ENCODE peak calls at places on chromosomes 11 and 22, in four cellular contexts. M, N, Q and O are unnamed samples.
A peak's percentile ranks its signal among the peaks of the same experiment; 100 is the strongest.

GRCh38 chr11:3849297-3849874 is 6.1 kb upstream of the STIM1 start:
- DNase-seq in M (peak; percentile 41), N (peak; percentile 57), Q (no peak), O (no peak)

GRCh38 chr11:27179334-27179733 is 138.7 kb downstream of the BBOX1 start:
- DNase-seq in M (no peak), N (no peak), Q (no peak), O (no peak)

GRCh38 chr22:41909290-41910049 is 5.4 kb downstream of the SHISA8 start:
- DNase-seq in M (no peak), Q (no peak), N (no peak), O (no peak)

GRCh38 chr11:100525635-100526034 is 161.5 kb upstream of the ARHGAP42 start:
- DNase-seq in N (no peak), Q (no peak), M (no peak), O (peak; percentile 65)

GRCh38 chr11:62420882-62421281 is 2.0 kb downstream of the SCGB1A1 start:
- DNase-seq in Q (no peak), M (no peak), N (no peak), O (no peak)

GRCh38 chr11:131664811-131665210 is 294.4 kb downstream of the NTM start:
- DNase-seq in N (no peak), Q (no peak), M (no peak), O (no peak)

GRCh38 chr22:49853981-49854791 is 542 bp downstream of the ZBED4 start:
- DNase-seq in N (peak; percentile 19), Q (no peak), M (no peak), O (no peak)

GRCh38 chr11:17519031-17519430 is 25.2 kb downstream of the USH1C start:
- DNase-seq in Q (no peak), N (no peak), M (no peak), O (no peak)

GRCh38 chr22:46572911-46573780 is 35.7 kb upstream of the CELSR1 start:
- DNase-seq in N (no peak), M (no peak), Q (no peak), O (no peak)

GRCh38 chr11:79179087-79179486 is 261.7 kb downstream of the TENM4 start:
- DNase-seq in Q (no peak), N (no peak), M (no peak), O (no peak)

GRCh38 chr22:45096256-45096907 is 67.3 kb upstream of the NUP50 start:
- DNase-seq in N (peak; percentile 58), Q (no peak), M (peak; percentile 37), O (peak; percentile 74)

GRCh38 chr11:45457649-45458048 is 171.5 kb upstream of the SYT13 start:
- DNase-seq in M (no peak), Q (no peak), N (no peak), O (no peak)

GRCh38 chr11:19697721-19698121 is 14.9 kb upstream of the NAV2 start:
- DNase-seq in Q (no peak), N (no peak), M (no peak), O (no peak)

GRCh38 chr11:1488575-1489180 is 2.1 kb upstream of the MOB2 start:
- DNase-seq in M (no peak), N (no peak), Q (no peak), O (no peak)

GRCh38 chr11:87173185-87174039 is 135.7 kb downstream of the TMEM135 start:
- DNase-seq in Q (no peak), N (no peak), M (peak; percentile 19), O (no peak)

GRCh38 chr11:28110108-28110838 is 2.1 kb downstream of the METTL15 start:
- DNase-seq in Q (peak; percentile 25), N (peak; percentile 69), M (peak; percentile 68), O (peak; percentile 73)

GRCh38 chr22:40593460-40594273 is 42.9 kb downstream of the MRTFA start:
- DNase-seq in M (peak; percentile 25), N (peak; percentile 9), Q (peak; percentile 68), O (no peak)

GRCh38 chr11:2518112-2518982 is 73.5 kb downstream of the KCNQ1 start:
- DNase-seq in Q (no peak), M (no peak), N (no peak), O (peak; percentile 5)

GRCh38 chr11:118437046-118437735 is 899 bp downstream of the KMT2A start:
- DNase-seq in N (peak; percentile 94), M (peak; percentile 10), Q (no peak), O (peak; percentile 54)

GRCh38 chr11:12673924-12674570 is at the start of gene TEAD1:
- DNase-seq in M (peak; percentile 84), Q (no peak), N (peak; percentile 98), O (peak; percentile 98)

DNA sequence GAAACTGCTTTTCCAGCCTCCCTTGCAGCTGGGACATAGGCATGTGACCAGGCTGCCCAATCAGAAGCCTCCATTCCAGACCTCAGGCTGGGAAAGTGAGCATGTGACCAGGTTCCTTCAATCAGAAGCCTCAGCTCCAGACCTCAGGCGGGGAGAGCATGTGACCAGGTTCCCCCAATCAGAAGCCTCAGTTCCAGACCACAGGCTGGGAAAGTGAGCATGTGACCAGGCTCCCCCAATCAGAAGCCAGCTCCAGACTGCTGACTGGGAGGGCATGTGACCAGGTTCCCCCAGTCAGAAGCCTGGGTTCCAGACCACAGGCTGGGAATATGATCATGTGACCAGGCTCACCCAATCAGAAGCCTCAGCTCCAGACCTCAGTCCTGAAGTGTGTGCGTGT is 11.7 kb upstream of the IL2RB start:
- DNase-seq in M (peak; percentile 18), Q (no peak), N (peak; percentile 65), O (no peak)
- TF ChIP-seq TCF7 in M (no peak), Q (no peak), N (no peak), O (no peak)

DNA sequence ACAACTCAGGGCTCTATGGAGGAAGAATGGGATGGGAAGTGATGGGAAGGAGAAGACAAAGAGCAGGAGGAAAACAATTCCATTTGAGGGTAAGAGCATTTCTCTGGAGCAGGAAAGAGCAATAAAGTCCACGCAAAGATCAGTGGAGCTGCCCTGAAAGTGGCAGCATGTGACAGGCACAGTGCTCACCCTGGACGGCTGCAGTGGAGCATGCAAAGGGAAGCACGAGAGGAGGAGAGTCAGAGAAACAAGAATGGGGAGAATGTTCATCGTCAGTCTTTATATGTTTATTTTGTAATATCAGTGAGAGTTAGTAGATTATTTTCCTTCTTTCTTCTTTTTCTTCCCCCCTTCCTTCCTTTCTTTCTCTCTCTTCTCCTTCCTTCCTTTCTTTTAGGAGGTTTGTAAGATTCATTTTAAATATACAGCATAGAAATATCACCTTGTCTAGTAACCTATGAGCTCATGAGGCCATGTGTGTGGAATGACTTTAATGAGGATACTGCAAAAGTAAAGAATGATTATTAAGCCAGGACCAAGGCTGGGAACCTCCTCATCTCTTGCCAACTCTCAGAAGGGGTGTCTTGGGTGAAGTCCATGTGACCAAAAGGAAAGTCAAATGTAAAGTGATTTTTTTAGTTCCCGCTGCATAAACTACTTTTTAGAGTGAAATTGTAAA is 321.1 kb downstream of the AASDHPPT start:
- DNase-seq in M (no peak), Q (no peak), N (no peak), O (no peak)
- TF ChIP-seq TCF7 in M (no peak), Q (no peak), N (no peak), O (no peak)

GRCh38 chr22:38716827-38717226 is 11.1 kb downstream of the GTPBP1 start:
- DNase-seq in N (no peak), M (no peak), Q (no peak), O (no peak)

GRCh38 chr22:38719196-38719595 is 13.5 kb downstream of the GTPBP1 start:
- DNase-seq in M (no peak), N (no peak), Q (no peak), O (no peak)

GRCh38 chr22:38717244-38717643 is 11.5 kb downstream of the GTPBP1 start:
- DNase-seq in Q (no peak), M (no peak), N (no peak), O (no peak)

GRCh38 chr22:38720350-38720749 is 14.6 kb downstream of the GTPBP1 start:
- DNase-seq in N (no peak), M (no peak), Q (no peak), O (no peak)

DNA sequence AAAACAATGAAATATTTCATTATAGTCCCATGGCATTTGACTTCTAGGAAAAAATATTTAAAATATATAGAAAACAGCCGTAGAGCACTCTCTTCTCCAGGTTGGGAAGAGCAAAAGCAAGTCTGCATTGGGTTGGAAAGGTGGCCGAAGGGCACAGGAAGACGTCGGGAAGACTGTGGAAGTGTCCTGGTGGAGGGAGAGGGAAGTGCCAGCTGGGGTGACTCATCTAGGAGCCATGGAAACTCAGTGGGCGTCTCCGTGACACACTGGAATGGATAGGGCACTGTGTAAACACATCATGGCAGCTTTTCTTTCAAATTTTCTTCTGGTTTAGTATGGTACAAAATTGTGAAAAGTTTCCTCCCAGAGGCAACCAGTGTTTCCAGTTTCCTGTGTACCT is 12.7 kb downstream of the GTPBP1 start:
- DNase-seq in Q (no peak), M (peak; percentile 47), N (no peak), O (peak; percentile 39)
- TF ChIP-seq TCF7 in Q (no peak), M (no peak), N (no peak), O (no peak)

GRCh38 chr11:111846063-111846462 is 25.3 kb downstream of the ALG9 start:
- DNase-seq in Q (no peak), M (no peak), N (no peak), O (no peak)
- TF ChIP-seq TCF7 in Q (no peak), M (no peak), N (no peak), O (no peak)

DNA sequence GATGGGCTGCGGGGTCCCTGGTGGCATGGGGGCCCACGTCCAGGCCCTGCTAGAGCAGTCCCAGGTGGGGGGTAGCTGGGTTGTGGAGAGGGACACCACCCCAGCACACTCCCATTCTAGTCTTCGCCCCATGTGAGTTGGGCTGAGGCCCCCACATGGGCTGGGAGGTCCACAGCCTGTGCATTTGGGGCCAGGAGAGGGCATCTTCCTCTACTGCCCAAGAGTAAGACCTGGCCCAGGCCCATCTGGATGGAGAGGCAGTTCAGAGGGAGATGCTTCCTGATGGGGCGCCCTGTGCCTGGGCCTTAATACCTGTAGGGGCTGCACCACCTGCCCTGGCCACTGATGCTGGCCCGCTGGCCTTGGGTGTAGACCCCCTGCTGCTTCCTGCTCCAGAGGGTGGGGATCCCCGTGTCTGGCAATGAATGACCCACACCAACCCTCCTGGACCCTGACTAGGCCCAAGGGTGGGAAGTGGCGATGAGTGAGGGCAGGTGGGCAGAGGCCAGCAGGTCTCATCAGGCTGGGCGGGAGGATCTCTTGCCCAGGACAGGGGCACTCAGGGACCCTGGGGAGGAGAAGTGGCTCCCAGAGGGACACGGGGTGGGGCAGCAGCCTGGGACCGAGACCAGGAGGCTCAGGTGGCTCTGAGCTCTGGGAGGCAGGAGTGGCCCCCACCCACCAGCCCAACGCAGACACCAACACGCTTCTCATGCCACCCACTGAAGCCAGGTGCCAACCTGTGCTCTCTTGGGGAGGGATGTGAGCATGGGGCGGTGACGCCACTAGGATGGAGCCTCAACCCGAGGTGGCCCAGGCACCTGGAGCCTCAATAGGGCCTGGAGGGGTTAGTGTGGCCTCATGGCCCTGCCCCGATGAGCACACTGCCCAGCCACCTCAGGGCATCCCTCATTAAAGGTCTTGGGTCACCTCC is 17.4 kb upstream of the GNB1L start:
- DNase-seq in N (no peak), Q (no peak), M (no peak), O (no peak)
- TF ChIP-seq TCF7 in N (no peak), Q (no peak), M (no peak), O (no peak)